ENCODE peak calls at places on chromosomes 13 and 19, in eight cellular contexts. K is left cardiac atrium; R is kidney tubule cell; B is PC-3; Z is A172; L is mucosa of gallbladder; I is stimulated activated effector memory CD8-positive, alpha-beta T cell treated with anti-CD3 and anti-CD28 coated beads, Interleukin-12 subunit alpha, Interleukin-12 subunit beta, amount 100 ng/mL, for 72 hours; T is stimulated activated CD8-positive, alpha-beta memory T cell treated with anti-CD3 and anti-CD28 coated beads, Interleukin-7, amount 100 ng/mL, for 1 hour. M is an unnamed sample.

GRCh38 chr19:38478273-38478971 is 44.9 kb downstream of the RYR1 start:
- DNase-seq in K (no peak), R (peak; percentile 3), B (peak; percentile 30), Z (peak; percentile 16), L (no peak), I (no peak), T (no peak), M (no peak)

GRCh38 chr13:111033172-111034133 is 81.7 kb upstream of the ARHGEF7 start:
- DNase-seq in K (no peak), R (no peak), B (peak; percentile 18), Z (no peak), L (no peak), I (no peak), T (no peak), M (no peak)

GRCh38 chr19:56087647-56088346 is 33.3 kb downstream of the ZNF787 start:
- DNase-seq in K (peak; percentile 44), R (no peak), B (no peak), Z (no peak), L (no peak), I (no peak), T (no peak), M (no peak)

GRCh38 chr19:21398851-21399250 is 1.9 kb downstream of the ZNF493 start:
- DNase-seq in K (no peak), R (no peak), B (no peak), Z (no peak), L (no peak), I (no peak), T (no peak), M (no peak)

GRCh38 chr19:38734426-38735256 is 9.6 kb downstream of the CAPN12 start:
- DNase-seq in K (no peak), R (peak; percentile 64), B (peak; percentile 35), Z (peak; percentile 74), L (no peak), I (peak; percentile 73), T (no peak), M (no peak)

GRCh38 chr19:43755256-43755801 is 567 bp upstream of the SMG9 start:
- DNase-seq in K (peak; percentile 87), R (peak; percentile 75), B (peak; percentile 69), Z (peak; percentile 59), L (peak; percentile 85), I (peak; percentile 90), T (peak; percentile 56), M (peak; percentile 79)

GRCh38 chr19:8655340-8655709 is 24.9 kb downstream of the NFILZ start:
- DNase-seq in K (no peak), R (no peak), B (no peak), Z (no peak), L (no peak), I (peak; percentile 61), T (peak; percentile 23), M (no peak)

GRCh38 chr19:39308531-39309304 is 11.9 kb downstream of the LRFN1 start:
- DNase-seq in K (no peak), R (no peak), B (no peak), Z (no peak), L (no peak), I (no peak), T (no peak), M (no peak)